ENCODE peak calls at places on chromosomes 3 and 15, in four cellular contexts. H is natural killer cell treated with Interleukin-12 subunit alpha and Interleukin-12 subunit beta and Interleukin-15 and Interleukin-18, amount 100 ng/mL, for 72 hours; X is amniotic epithelial cell; C is H4. G is an unnamed sample.

GRCh38 chr3:98038241-98038640 is 3.1 kb upstream of the GABRR3 start:
- DNase-seq in H (no peak), X (peak), C (no peak), G (no peak)

GRCh38 chr3:51245871-51246270 is 139.2 kb upstream of the MANF start:
- DNase-seq in H (no peak), C (no peak), X (no peak), G (no peak)

GRCh38 chr3:137194301-137194700 is 236.5 kb downstream of the IL20RB start:
- DNase-seq in H (no peak), C (no peak), X (no peak), G (no peak)

GRCh38 chr3:115164374-115165221 is 17.5 kb upstream of the ZBTB20 start:
- DNase-seq in C (no peak), X (peak), H (no peak), G (no peak)

GRCh38 chr3:184718431-184718830 is 6.6 kb upstream of the MAGEF1 start:
- DNase-seq in C (no peak), X (no peak), H (no peak), G (no peak)

GRCh38 chr3:156407617-156408225 is 147.2 kb downstream of the SSR3 start:
- DNase-seq in X (no peak), C (no peak), H (no peak), G (no peak)

GRCh38 chr3:169146112-169146665 is 517.3 kb downstream of the MECOM start:
- DNase-seq in X (peak), H (no peak), C (peak), G (peak)

GRCh38 chr3:51559266-51559907 is 20.9 kb downstream of the RAD54L2 start:
- DNase-seq in C (no peak), H (no peak), X (peak), G (no peak)

GRCh38 chr3:150588027-150588830 is 14.9 kb upstream of the SELENOT start:
- DNase-seq in X (no peak), C (no peak), H (no peak), G (no peak)

GRCh38 chr15:57395292-57395691 is 19.0 kb downstream of the CGNL1 start:
- DNase-seq in H (no peak), X (peak), C (peak), G (no peak)

GRCh38 chr3:134348524-134348923 is 25.7 kb downstream of the AMOTL2 start:
- DNase-seq in X (no peak), C (no peak), H (no peak), G (no peak)

G was measured in SK-MEL-5.